ENCODE peak calls at places on chromosomes 2 and 18, in six cellular contexts. X is hepatocyte, Q is mesendoderm, F is A549, H is MM.1S, C is HCT116. K is an unnamed sample.

GRCh38 chr18:78781601-78781960 is 198.0 kb upstream of the SALL3 start:
- DNase-seq in Q (no peak), C (no peak), F (no peak), H (no peak), X (no peak), K (no peak)

GRCh38 chr2:10860476-10861325 is 48.1 kb upstream of the PDIA6 start:
- DNase-seq in H (no peak), F (no peak), C (no peak), X (no peak), Q (no peak), K (no peak)

GRCh38 chr2:187528042-187528441 is 26.2 kb downstream of the TFPI start:
- DNase-seq in H (no peak), Q (no peak), C (no peak), X (no peak), F (no peak), K (no peak)

GRCh38 chr2:3079466-3079865 is 298.2 kb downstream of the EIPR1 start:
- DNase-seq in X (no peak), F (no peak), C (no peak), H (no peak), Q (no peak), K (no peak)

GRCh38 chr18:62741118-62741566 is 25.8 kb downstream of the PHLPP1 start:
- DNase-seq in F (peak), H (no peak), Q (peak), X (peak), C (peak), K (peak)

GRCh38 chr2:88350262-88350640 is 102.2 kb downstream of the FOXI3 start:
- DNase-seq in Q (peak), X (peak), F (no peak), H (no peak), C (no peak), K (no peak)

GRCh38 chr2:71813315-71813714 is 334.3 kb downstream of the CYP26B1 start:
- DNase-seq in F (no peak), C (no peak), Q (no peak), H (no peak), X (no peak), K (no peak)

GRCh38 chr2:159015823-159016222 is 47.4 kb downstream of the TANC1 start:
- DNase-seq in Q (no peak), F (no peak), X (no peak), H (no peak), C (no peak), K (no peak)

GRCh38 chr2:142140434-142140845 is 9.6 kb upstream of the LRP1B start:
- DNase-seq in H (peak), F (peak), X (peak), Q (peak), C (peak), K (peak)

GRCh38 chr2:239095475-239095874 is 247.6 kb downstream of the TWIST2 start:
- DNase-seq in H (no peak), X (no peak), C (no peak), F (no peak), Q (no peak), K (no peak)

GRCh38 chr18:69326094-69326493 is 74.6 kb upstream of the DOK6 start:
- DNase-seq in X (no peak), H (no peak), Q (no peak), F (no peak), C (no peak), K (no peak)

GRCh38 chr18:12744103-12744502 is 41.3 kb downstream of the PSMG2 start:
- DNase-seq in H (peak), X (peak), Q (peak), C (peak), F (peak), K (peak)

GRCh38 chr2:3266727-3267548 is 110.7 kb downstream of the EIPR1 start:
- DNase-seq in H (no peak), Q (no peak), F (no peak), C (no peak), X (no peak), K (no peak)

GRCh38 chr2:29628882-29629281 is 292.5 kb downstream of the ALK start:
- DNase-seq in C (no peak), F (no peak), Q (no peak), H (no peak), X (no peak), K (no peak)

GRCh38 chr18:61965306-61965705 is 72.5 kb upstream of the RNF152 start:
- DNase-seq in C (no peak), H (no peak), X (no peak), Q (no peak), F (no peak), K (no peak)

GRCh38 chr18:59864446-59864764 is 35.4 kb upstream of the PMAIP1 start:
- DNase-seq in F (no peak), H (no peak), C (no peak), Q (no peak), X (no peak), K (no peak)

GRCh38 chr2:96960271-96960955 is 26.0 kb downstream of the FAM178B start:
- DNase-seq in H (peak), F (peak), X (peak), C (peak), Q (peak), K (peak)

GRCh38 chr2:12577567-12577966 is 139.2 kb upstream of the TRIB2 start:
- DNase-seq in X (no peak), H (no peak), C (no peak), Q (no peak), F (no peak), K (no peak)

GRCh38 chr2:64617631-64618151 is 36.0 kb downstream of the SERTAD2 start:
- DNase-seq in X (no peak), Q (no peak), H (no peak), C (no peak), F (no peak), K (no peak)

GRCh38 chr2:14587119-14587518 is 45.4 kb upstream of the LRATD1 start:
- DNase-seq in C (no peak), F (no peak), H (no peak), Q (no peak), X (no peak), K (no peak)

GRCh38 chr2:103401621-103402020 is 639.8 kb downstream of the TMEM182 start:
- DNase-seq in Q (peak), X (peak), F (peak), C (no peak), H (no peak), K (no peak)

GRCh38 chr2:127568128-127568527 is 32.6 kb downstream of the MYO7B start:
- DNase-seq in X (no peak), F (no peak), Q (no peak), H (no peak), C (no peak), K (no peak)
- H3K4me2 ChIP-seq in X (no peak), F (no peak), Q (no peak), H (no peak), C (no peak), K (no peak)

GRCh38 chr2:119929537-119929936 is 83.3 kb upstream of the EPB41L5 start:
- DNase-seq in H (no peak), C (no peak), X (no peak), Q (no peak), F (no peak), K (no peak)
- H3K4me2 ChIP-seq in H (no peak), C (no peak), X (no peak), Q (no peak), F (no peak), K (no peak)

GRCh38 chr2:68737717-68738116 is 3.1 kb downstream of the ARHGAP25 start:
- DNase-seq in C (no peak), F (no peak), H (peak), X (no peak), Q (no peak), K (peak)

GRCh38 chr2:68734176-68734575 is 435 bp upstream of the ARHGAP25 start:
- DNase-seq in C (no peak), F (no peak), Q (no peak), X (no peak), H (no peak), K (peak)

GRCh38 chr2:68733365-68733764 is 1.2 kb upstream of the ARHGAP25 start:
- DNase-seq in H (no peak), X (no peak), C (no peak), F (no peak), Q (no peak), K (peak)

GRCh38 chr2:68734688-68735525 is at the start of gene ARHGAP25:
- DNase-seq in X (no peak), Q (no peak), F (no peak), H (peak), C (no peak), K (peak)

GRCh38 chr2:68736086-68736485 is 1.5 kb downstream of the ARHGAP25 start:
- DNase-seq in F (no peak), H (no peak), C (no peak), X (no peak), Q (peak), K (peak)
- H3K4me2 ChIP-seq in F (no peak), H (peak), C (no peak), X (no peak), Q (no peak), K (peak)

DNA sequence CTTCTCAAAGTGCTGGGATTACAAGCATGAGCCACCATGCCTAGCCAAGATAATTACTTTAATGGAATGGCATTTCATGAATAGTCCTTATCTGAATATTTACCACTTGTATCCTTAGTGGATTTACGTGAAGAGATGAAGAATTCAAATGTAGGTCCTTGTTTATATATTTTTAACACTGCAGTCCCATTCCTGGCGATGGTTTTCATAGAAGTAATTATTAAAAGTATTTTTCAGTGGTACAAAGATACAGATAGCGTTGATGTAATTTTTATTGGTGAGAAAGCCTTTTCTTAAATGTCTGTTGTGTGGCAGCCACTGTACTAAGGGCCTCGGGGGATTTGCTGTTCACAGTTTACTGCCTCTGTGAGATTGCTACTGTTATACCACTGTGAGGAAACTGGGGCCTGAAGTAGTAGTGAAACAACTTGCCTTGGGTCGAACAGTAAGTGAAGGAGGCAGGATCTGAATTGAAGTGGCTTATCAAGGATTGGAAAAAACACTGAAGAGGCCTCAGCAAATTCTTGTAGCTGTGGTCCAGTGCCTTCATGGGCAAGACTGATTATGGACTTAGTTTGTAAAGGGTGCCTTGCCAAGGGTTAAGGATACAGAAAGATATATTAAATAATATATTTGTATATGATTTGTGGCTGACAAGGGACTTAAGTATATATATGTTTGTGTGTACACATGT is 151.1 kb downstream of the PRPF40A start:
- DNase-seq in C (no peak), Q (no peak), H (no peak), X (no peak), F (no peak), K (peak)
- H3K4me2 ChIP-seq in C (no peak), Q (no peak), H (peak), X (no peak), F (no peak), K (no peak)

DNA sequence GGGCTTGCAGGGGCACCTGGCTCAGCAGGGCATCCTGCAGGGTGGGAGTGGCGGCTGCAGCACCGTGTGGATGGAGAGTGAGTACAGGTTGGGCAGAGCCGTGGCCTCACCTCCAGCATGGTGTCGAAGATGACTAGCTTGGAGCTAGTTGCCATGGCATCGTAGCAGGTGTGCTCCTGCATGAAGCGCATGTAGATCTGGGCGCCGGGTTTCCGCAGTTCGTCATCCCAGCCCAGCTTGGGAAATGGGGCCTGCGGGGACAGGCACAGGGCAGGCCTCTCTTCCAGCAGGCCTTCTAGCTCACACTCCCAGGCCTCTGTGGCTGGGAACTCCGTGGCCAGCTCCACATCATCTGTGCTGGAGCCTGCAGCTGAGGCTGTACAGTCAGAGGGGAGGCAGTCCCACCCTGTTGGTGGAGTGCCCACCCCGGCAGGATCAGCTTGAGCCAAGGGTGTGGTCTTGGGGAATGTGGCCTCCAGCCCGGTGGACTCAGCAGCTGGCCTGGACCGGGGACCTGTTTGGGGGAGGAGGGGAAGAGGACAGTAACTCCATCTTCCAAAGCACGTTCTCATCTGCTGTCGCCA is 1.6 kb downstream of the PRKAG3 start:
- DNase-seq in F (no peak), H (no peak), C (no peak), X (no peak), Q (no peak), K (no peak)
- H3K4me2 ChIP-seq in F (no peak), H (no peak), C (no peak), X (no peak), Q (no peak), K (no peak)

GRCh38 chr2:75243219-75243618 is 43.9 kb upstream of the TACR1 start:
- DNase-seq in C (no peak), X (no peak), Q (no peak), H (peak), F (no peak), K (no peak)

GRCh38 chr2:75241696-75242095 is 42.4 kb upstream of the TACR1 start:
- DNase-seq in F (peak), X (no peak), H (peak), C (peak), Q (peak), K (peak)

DNA sequence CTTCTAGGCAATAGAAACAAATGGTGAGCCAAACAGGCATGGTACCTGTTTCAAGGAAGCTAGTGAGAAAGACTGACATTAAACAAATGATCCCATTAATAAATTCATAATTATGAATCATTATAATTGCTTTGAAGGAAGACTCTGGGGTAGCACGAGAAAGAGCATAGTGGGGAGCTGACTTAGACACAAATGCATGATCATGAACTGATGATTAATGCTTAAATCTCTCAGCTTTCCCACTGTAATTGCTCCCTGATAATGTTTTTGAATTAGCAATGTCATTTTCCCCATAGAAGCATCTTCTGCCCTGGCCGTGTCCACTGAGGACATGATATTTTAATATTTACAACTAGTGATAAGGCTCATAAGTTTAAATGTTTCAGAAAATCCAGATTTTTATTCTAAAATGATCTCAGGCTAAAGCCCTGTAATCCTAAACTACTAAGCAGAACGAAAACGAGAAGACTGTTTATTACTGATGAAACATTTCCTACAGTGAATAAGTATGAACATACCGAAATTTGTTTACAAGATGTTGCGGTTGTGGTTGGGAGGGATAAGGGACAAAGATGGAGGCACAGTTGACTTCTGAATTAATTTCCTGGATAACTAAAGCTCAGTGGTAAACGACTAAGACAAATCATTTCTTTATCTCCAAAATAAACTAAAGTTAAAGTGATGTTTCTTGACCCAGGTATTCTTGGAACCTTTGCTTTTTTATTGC is 47.3 kb upstream of the TACR1 start:
- DNase-seq in F (no peak), X (no peak), C (no peak), H (no peak), Q (no peak), K (no peak)
- H3K4me2 ChIP-seq in F (no peak), X (no peak), C (no peak), H (no peak), Q (no peak), K (no peak)

DNA sequence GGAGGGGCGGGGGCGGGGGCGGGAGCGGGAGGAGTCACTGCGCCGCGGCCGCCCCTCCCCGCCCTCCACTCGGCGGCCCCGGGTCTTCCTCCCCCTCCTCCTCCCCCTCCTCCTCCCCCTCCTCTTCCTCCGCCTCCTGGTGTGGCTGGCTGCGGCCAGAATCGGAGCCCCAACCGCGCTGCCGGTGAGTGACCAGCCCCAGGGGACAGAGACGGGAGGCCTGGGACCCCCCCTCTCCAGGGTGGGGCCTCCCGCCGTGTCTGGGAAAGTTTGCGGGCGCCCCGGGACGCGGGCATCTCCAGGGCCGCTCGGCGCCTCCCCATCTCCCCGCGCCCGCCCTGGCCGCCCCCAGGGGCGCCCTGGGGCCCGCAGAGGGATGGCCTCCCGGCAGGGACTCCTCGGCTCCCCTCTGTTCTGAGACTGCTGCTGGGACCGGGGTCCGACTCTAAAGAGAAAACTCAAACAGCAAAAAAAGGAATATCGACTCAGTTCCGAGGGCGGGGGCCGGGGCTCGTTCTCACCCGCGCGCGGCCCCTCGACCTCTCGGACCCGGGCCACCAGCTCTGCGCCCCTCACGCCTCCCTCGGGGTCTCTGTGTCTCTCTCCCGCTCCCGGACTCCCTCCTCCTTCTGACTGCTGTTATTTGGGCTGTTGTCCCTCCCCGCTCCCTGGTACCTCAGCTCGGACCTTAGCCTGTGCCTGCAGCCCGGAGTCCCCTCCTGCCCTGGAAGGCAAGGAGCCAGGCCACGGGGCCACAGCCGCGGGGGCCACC is at the start of gene STON1:
- DNase-seq in F (peak), X (peak), H (no peak), C (no peak), Q (peak), K (peak)
- H3K4me2 ChIP-seq in F (peak), X (peak), H (peak), C (peak), Q (peak), K (peak)

K was measured in Karpas-422.